ENCODE peak calls at places on chromosomes 16 and 17, in four cellular contexts. One of them, this sample, is unnamed.

GRCh38 chr16:19396555-19397011 is 21.1 kb upstream of the TMC5 start:
- DNase-seq in right lobe of liver: peak
- DNase-seq in esophagus muscularis mucosa: no peak
- DNase-seq in BE2C: no peak
- DNase-seq in this sample: no peak

GRCh38 chr17:65434878-65435277 is 126.6 kb downstream of the AXIN2 start:
- DNase-seq in esophagus muscularis mucosa: no peak
- DNase-seq in right lobe of liver: no peak
- DNase-seq in BE2C: no peak
- DNase-seq in this sample: no peak

GRCh38 chr17:36183001-36183810 is 6.8 kb upstream of the TBC1D3B start:
- DNase-seq in right lobe of liver: peak
- DNase-seq in esophagus muscularis mucosa: no peak
- DNase-seq in BE2C: peak
- DNase-seq in this sample: peak

GRCh38 chr16:73050115-73051099 is 2.5 kb upstream of the ZFHX3 start:
- DNase-seq in right lobe of liver: no peak
- DNase-seq in BE2C: no peak
- DNase-seq in esophagus muscularis mucosa: no peak
- DNase-seq in this sample: no peak

GRCh38 chr17:20172378-20172775 is 163.2 kb downstream of the SPECC1 start:
- DNase-seq in esophagus muscularis mucosa: no peak
- DNase-seq in right lobe of liver: no peak
- DNase-seq in BE2C: no peak
- DNase-seq in this sample: no peak

GRCh38 chr17:40113961-40114272 is 7.9 kb upstream of the MSL1 start:
- DNase-seq in esophagus muscularis mucosa: no peak
- DNase-seq in BE2C: no peak
- DNase-seq in right lobe of liver: no peak
- DNase-seq in this sample: no peak

GRCh38 chr17:64198711-64199110 is 64.3 kb downstream of the TEX2 start:
- DNase-seq in right lobe of liver: no peak
- DNase-seq in BE2C: no peak
- DNase-seq in esophagus muscularis mucosa: no peak
- DNase-seq in this sample: no peak

GRCh38 chr17:67441052-67441738 is 64.1 kb downstream of the PITPNC1 start:
- DNase-seq in BE2C: no peak
- DNase-seq in esophagus muscularis mucosa: peak
- DNase-seq in right lobe of liver: no peak
- DNase-seq in this sample: peak

GRCh38 chr16:23949630-23950290 is 114.0 kb downstream of the PRKCB start:
- DNase-seq in esophagus muscularis mucosa: no peak
- DNase-seq in right lobe of liver: no peak
- DNase-seq in BE2C: no peak
- DNase-seq in this sample: peak

GRCh38 chr17:39139137-39139516 is 12.3 kb downstream of the PLXDC1 start:
- DNase-seq in BE2C: no peak
- DNase-seq in right lobe of liver: no peak
- DNase-seq in esophagus muscularis mucosa: no peak
- DNase-seq in this sample: no peak

GRCh38 chr17:79842656-79843474 is 3.6 kb upstream of the CBX4 start:
- DNase-seq in BE2C: no peak
- DNase-seq in esophagus muscularis mucosa: no peak
- DNase-seq in right lobe of liver: no peak
- DNase-seq in this sample: peak

GRCh38 chr17:33284022-33284421 is 9.1 kb downstream of the ASIC2 start:
- DNase-seq in right lobe of liver: no peak
- DNase-seq in esophagus muscularis mucosa: no peak
- DNase-seq in BE2C: no peak
- DNase-seq in this sample: no peak

GRCh38 chr17:69030145-69030544 is 30.6 kb downstream of the ABCA9 start:
- DNase-seq in BE2C: no peak
- DNase-seq in esophagus muscularis mucosa: no peak
- DNase-seq in right lobe of liver: no peak
- DNase-seq in this sample: no peak

GRCh38 chr17:35051183-35051578 is 12.3 kb downstream of the RFFL start:
- DNase-seq in esophagus muscularis mucosa: no peak
- DNase-seq in right lobe of liver: no peak
- DNase-seq in BE2C: no peak
- DNase-seq in this sample: no peak

GRCh38 chr16:35691057-35691456 is 2231.6 kb downstream of the TP53TG3F start:
- DNase-seq in esophagus muscularis mucosa: no peak
- DNase-seq in right lobe of liver: no peak
- DNase-seq in BE2C: no peak
- DNase-seq in this sample: no peak

GRCh38 chr16:81493755-81494433 is 49.3 kb downstream of the CMIP start:
- DNase-seq in esophagus muscularis mucosa: no peak
- DNase-seq in right lobe of liver: peak
- DNase-seq in BE2C: no peak
- DNase-seq in this sample: no peak

GRCh38 chr17:9236286-9237052 is 215.2 kb downstream of the NTN1 start:
- DNase-seq in right lobe of liver: peak
- DNase-seq in BE2C: no peak
- DNase-seq in esophagus muscularis mucosa: no peak
- DNase-seq in this sample: no peak

GRCh38 chr17:64787921-64788271 is 125.8 kb upstream of the SMURF2 start:
- DNase-seq in right lobe of liver: no peak
- DNase-seq in esophagus muscularis mucosa: no peak
- DNase-seq in BE2C: no peak
- DNase-seq in this sample: no peak

GRCh38 chr16:88611220-88611821 is 27.1 kb upstream of the IL17C start:
- DNase-seq in esophagus muscularis mucosa: no peak
- DNase-seq in BE2C: no peak
- DNase-seq in right lobe of liver: no peak
- DNase-seq in this sample: no peak

GRCh38 chr16:84560269-84560668 is 55.8 kb upstream of the MEAK7 start:
- DNase-seq in esophagus muscularis mucosa: no peak
- DNase-seq in BE2C: no peak
- DNase-seq in right lobe of liver: peak
- DNase-seq in this sample: no peak

GRCh38 chr16:58459344-58460218 is 40.4 kb upstream of the NDRG4 start:
- DNase-seq in right lobe of liver: no peak
- DNase-seq in esophagus muscularis mucosa: no peak
- DNase-seq in BE2C: no peak
- DNase-seq in this sample: no peak

GRCh38 chr17:48066656-48067055 is 18.5 kb downstream of the NFE2L1 start:
- DNase-seq in esophagus muscularis mucosa: no peak
- DNase-seq in right lobe of liver: no peak
- DNase-seq in BE2C: no peak
- DNase-seq in this sample: no peak
- TF ChIP-seq CTCF in esophagus muscularis mucosa: no peak
- TF ChIP-seq CTCF in right lobe of liver: no peak
- TF ChIP-seq CTCF in BE2C: peak
- TF ChIP-seq CTCF in this sample: no peak

DNA sequence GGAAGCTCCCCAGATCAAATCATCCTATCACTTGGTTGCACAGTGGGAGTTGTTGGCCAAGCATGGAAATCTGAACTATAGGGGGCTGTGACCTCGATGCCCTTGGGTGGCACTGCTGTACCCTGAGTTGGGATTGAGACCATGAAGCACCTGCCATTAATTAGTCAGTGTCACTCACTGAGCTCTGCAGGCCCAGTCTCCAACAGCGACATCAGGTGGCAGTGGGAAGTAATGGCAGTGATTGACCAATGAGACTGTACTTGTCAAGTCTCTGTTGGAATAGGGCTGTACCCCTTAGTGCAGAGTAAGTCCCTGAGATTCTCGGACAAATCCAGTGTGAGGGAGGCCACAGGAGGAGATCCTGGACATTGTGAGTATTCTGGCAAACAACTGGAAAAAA is 118.0 kb upstream of the RPL38 start:
- DNase-seq in esophagus muscularis mucosa: no peak
- DNase-seq in BE2C: no peak
- DNase-seq in right lobe of liver: no peak
- DNase-seq in this sample: no peak
- TF ChIP-seq CTCF in esophagus muscularis mucosa: no peak
- TF ChIP-seq CTCF in BE2C: peak
- TF ChIP-seq CTCF in right lobe of liver: no peak
- TF ChIP-seq CTCF in this sample: no peak

GRCh38 chr17:47744168-47745036 is 11.4 kb downstream of the TBX21 start:
- DNase-seq in right lobe of liver: no peak
- DNase-seq in esophagus muscularis mucosa: no peak
- DNase-seq in BE2C: no peak
- DNase-seq in this sample: no peak

GRCh38 chr17:47745037-47745380 is 12.0 kb downstream of the TBX21 start:
- DNase-seq in right lobe of liver: no peak
- DNase-seq in esophagus muscularis mucosa: no peak
- DNase-seq in BE2C: no peak
- DNase-seq in this sample: no peak

GRCh38 chr17:47741109-47741792 is 8.2 kb downstream of the TBX21 start:
- DNase-seq in right lobe of liver: no peak
- DNase-seq in esophagus muscularis mucosa: no peak
- DNase-seq in BE2C: no peak
- DNase-seq in this sample: peak

GRCh38 chr17:47741793-47742145 is 8.7 kb downstream of the TBX21 start:
- DNase-seq in right lobe of liver: no peak
- DNase-seq in BE2C: no peak
- DNase-seq in esophagus muscularis mucosa: no peak
- DNase-seq in this sample: no peak

DNA sequence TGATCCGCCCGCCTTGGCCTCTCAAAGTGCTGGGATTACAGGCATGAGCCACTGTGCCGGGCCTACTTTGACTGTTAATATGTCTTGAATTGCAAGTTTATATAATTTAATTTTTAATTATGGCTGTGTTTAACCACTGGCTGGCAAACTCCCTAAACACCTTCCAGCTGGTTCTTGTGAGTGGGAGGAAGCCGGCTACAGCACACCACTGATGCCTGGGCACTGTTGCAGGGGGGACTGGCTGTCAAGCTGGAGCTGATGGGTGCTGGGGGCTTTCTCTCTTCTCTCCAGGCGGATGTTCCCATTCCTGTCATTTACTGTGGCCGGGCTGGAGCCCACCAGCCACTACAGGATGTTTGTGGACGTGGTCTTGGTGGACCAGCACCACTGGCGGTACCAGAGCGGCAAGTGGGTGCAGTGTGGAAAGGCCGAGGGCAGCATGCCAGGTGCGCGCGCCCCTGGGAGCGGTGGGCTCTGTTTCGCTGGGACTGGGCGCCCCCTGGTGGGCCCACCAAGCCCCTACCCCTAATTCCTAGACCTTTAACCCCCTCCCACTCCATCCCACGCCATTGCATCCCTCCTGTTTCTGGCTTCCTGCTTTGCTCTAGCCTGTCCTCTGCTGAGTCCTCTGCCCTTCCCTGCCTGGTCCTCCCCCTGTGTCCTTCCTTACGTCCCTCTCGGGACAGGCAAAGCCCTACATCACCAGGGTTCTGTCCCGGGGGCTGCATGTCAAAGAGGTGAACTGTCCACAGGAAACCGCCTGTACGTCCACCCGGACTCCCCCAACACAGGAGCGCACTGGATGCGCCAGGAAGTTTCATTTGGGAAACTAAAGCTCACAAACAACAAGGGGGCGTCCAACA is 9.5 kb downstream of the TBX21 start:
- DNase-seq in BE2C: peak
- DNase-seq in esophagus muscularis mucosa: no peak
- DNase-seq in right lobe of liver: no peak
- DNase-seq in this sample: no peak
- TF ChIP-seq CTCF in BE2C: peak
- TF ChIP-seq CTCF in esophagus muscularis mucosa: peak
- TF ChIP-seq CTCF in right lobe of liver: no peak
- TF ChIP-seq CTCF in this sample: peak

GRCh38 chr16:62711797-62712196 is 675.6 kb upstream of the CDH8 start:
- DNase-seq in BE2C: peak
- DNase-seq in esophagus muscularis mucosa: no peak
- DNase-seq in right lobe of liver: no peak
- DNase-seq in this sample: no peak
- TF ChIP-seq CTCF in BE2C: peak
- TF ChIP-seq CTCF in esophagus muscularis mucosa: no peak
- TF ChIP-seq CTCF in right lobe of liver: no peak
- TF ChIP-seq CTCF in this sample: no peak

DNA sequence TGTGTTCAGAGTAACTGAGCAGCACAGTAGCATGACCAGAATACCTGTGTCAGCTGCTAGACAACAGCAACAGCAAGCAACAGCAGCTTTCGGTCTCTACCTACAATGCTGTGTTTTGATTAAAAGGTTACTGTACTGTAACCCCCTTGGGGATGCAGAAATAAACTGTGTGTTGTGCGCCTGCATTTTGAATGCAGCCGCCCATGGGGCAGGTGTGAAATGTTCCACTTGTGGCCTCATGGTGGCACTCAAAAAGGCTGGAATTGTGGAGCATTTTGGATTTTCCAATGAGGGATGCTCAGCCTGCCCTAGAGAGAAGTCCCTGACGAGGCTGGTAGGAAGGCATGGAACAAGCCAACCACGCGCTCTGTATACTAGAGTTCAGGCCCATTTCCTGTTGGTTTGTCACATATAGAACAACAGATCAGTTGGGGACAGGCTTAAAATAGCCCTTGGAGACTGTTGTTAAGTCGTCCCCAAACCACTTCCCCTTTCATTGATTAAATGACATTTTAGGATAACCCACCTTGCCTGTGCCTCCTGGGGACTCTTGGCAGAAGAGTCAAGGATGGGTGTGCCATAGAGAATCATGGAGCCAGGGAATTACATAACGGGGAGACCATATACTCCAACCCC is 27.1 kb downstream of the SCPEP1 start:
- DNase-seq in right lobe of liver: no peak
- DNase-seq in esophagus muscularis mucosa: no peak
- DNase-seq in BE2C: no peak
- DNase-seq in this sample: no peak
- TF ChIP-seq CTCF in right lobe of liver: peak
- TF ChIP-seq CTCF in esophagus muscularis mucosa: peak
- TF ChIP-seq CTCF in BE2C: peak
- TF ChIP-seq CTCF in this sample: no peak

DNA sequence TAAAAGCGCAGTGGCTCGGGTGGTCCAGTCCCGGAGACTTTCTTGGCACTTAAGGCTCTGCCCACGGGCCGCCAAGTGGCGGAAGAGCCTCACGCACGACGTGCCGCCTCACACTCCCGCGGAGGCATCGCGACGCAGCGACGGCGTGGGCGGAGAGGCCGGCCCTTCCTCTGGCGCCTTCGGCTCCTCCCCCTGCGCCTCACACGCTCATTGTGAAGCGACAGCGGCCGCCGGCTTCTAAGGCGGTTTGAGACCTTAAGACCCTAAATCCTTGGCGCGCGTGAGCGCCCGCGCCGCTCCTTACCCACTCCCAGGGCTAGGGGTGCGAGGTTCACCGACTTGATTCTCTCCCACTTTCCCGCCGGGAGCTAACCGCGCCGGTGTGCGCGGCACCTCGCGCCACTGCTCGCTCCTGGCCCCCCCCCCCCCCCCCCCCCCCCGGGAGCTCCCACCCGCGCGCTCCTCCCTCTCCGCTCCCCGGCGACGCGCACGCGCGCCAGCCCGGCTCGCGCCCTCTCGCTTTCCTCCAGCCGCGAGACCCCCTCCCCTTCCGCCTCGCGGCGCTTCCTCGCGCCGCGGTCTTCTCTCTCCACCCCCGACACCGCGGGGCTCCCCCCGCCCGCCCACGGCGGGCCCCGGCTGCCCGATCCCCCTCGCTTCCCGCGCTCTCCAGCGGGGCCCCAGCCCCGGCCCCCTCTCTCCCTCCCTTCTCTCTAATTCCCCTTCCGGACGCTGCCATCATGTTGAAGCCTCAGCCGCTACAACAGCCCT is at the start of gene ATXN2L:
- DNase-seq in BE2C: peak
- DNase-seq in right lobe of liver: peak
- DNase-seq in esophagus muscularis mucosa: peak
- DNase-seq in this sample: peak
- TF ChIP-seq CTCF in BE2C: no peak
- TF ChIP-seq CTCF in right lobe of liver: peak
- TF ChIP-seq CTCF in esophagus muscularis mucosa: peak
- TF ChIP-seq CTCF in this sample: no peak

GRCh38 chr17:44581868-44582267 is 24.6 kb downstream of the FZD2 start:
- DNase-seq in esophagus muscularis mucosa: no peak
- DNase-seq in right lobe of liver: peak
- DNase-seq in BE2C: peak
- DNase-seq in this sample: no peak
- TF ChIP-seq CTCF in esophagus muscularis mucosa: no peak
- TF ChIP-seq CTCF in right lobe of liver: no peak
- TF ChIP-seq CTCF in BE2C: peak
- TF ChIP-seq CTCF in this sample: no peak

This sample was measured in natural killer cell.